ENCODE peak calls at places on chromosomes 16 and 17, in ten cellular contexts. P, M, S, E, F, Y, U, Q, L and D are unnamed samples.

GRCh38 chr16:81357711-81358270 is 43.0 kb downstream of the GAN start:
- DNase-seq in U (no peak), S (no peak), Y (no peak), M (no peak), F (no peak), P (no peak), E (no peak), Q (no peak), L (no peak), D (no peak)

GRCh38 chr17:28258347-28258887 is 60.6 kb upstream of the TMEM97 start:
- DNase-seq in E (no peak), Y (no peak), Q (no peak), U (peak; percentile 65), F (no peak), M (no peak), S (no peak), L (no peak), P (peak; percentile 40), D (no peak)

GRCh38 chr17:41492771-41493170 is 3.1 kb upstream of the KRT36 start:
- DNase-seq in E (no peak), Y (no peak), S (peak; percentile 61), L (no peak), F (no peak), U (no peak), M (peak; percentile 30), Q (no peak), P (peak; percentile 71), D (no peak)

GRCh38 chr17:34633351-34633750 is 54.0 kb downstream of the TMEM132E start:
- DNase-seq in Q (no peak), Y (no peak), S (no peak), E (no peak), L (no peak), M (no peak), U (no peak), P (no peak), F (no peak), D (no peak)

GRCh38 chr17:21282231-21282630 is 2.3 kb upstream of the MAP2K3 start:
- DNase-seq in Y (peak; percentile 92), E (no peak), L (no peak), U (no peak), S (no peak), M (no peak), P (no peak), Q (peak; percentile 92), F (peak; percentile 40), D (no peak)

GRCh38 chr16:68626557-68626956 is 18.6 kb upstream of the CDH3 start:
- DNase-seq in L (no peak), F (no peak), Q (no peak), Y (no peak), E (no peak), U (no peak), P (no peak), M (no peak), S (no peak), D (no peak)

GRCh38 chr17:81027591-81028505 is 7.1 kb upstream of the BAIAP2 start:
- DNase-seq in E (no peak), P (no peak), M (no peak), Q (no peak), L (no peak), F (peak; percentile 18), U (peak; percentile 50), Y (no peak), S (no peak), D (no peak)

GRCh38 chr16:47976609-47977180 is 179.1 kb downstream of the ABCC12 start:
- DNase-seq in P (no peak), M (no peak), Y (no peak), U (no peak), S (no peak), L (no peak), F (no peak), E (no peak), Q (no peak), D (no peak)

GRCh38 chr17:63275318-63275967 is 170.7 kb downstream of the CYB561 start:
- DNase-seq in F (no peak), P (no peak), S (no peak), L (no peak), E (no peak), Y (peak; percentile 81), Q (peak; percentile 97), U (no peak), M (no peak), D (peak; percentile 81)

GRCh38 chr16:85605051-85605911 is 7.8 kb upstream of the GSE1 start:
- DNase-seq in U (peak; percentile 72), S (no peak), E (no peak), Q (no peak), F (no peak), P (no peak), M (no peak), L (no peak), Y (no peak), D (no peak)

GRCh38 chr16:87468550-87468949 is 24.3 kb downstream of the ZCCHC14 start:
- DNase-seq in S (no peak), E (no peak), L (no peak), U (peak; percentile 57), F (peak; percentile 58), Y (no peak), P (no peak), Q (no peak), M (peak; percentile 33), D (no peak)

GRCh38 chr17:59680314-59680713 is 26.9 kb downstream of the PTRH2 start:
- DNase-seq in F (no peak), S (no peak), Q (no peak), U (no peak), P (no peak), L (no peak), M (no peak), E (no peak), Y (peak; percentile 13), D (no peak)

GRCh38 chr17:36493956-36494355 is 7.5 kb downstream of the ZNHIT3 start:
- DNase-seq in L (no peak), M (no peak), U (no peak), E (no peak), Y (no peak), F (no peak), S (no peak), Q (no peak), P (no peak), D (no peak)

GRCh38 chr17:81509048-81509686 is 3.4 kb downstream of the ACTG1 start:
- DNase-seq in Y (no peak), M (no peak), E (no peak), S (no peak), U (peak; percentile 35), L (no peak), F (no peak), P (peak; percentile 59), Q (peak; percentile 40), D (no peak)

GRCh38 chr16:168424-168823 is 2.6 kb downstream of the HBM start:
- DNase-seq in U (no peak), L (no peak), M (no peak), E (no peak), Q (no peak), Y (no peak), F (no peak), P (no peak), S (no peak), D (no peak)

GRCh38 chr17:30363715-30364202 is 15.0 kb upstream of the CPD start:
- DNase-seq in Y (peak; percentile 81), U (no peak), E (peak; percentile 91), S (no peak), Q (peak; percentile 99), P (no peak), F (no peak), M (no peak), L (no peak), D (peak; percentile 97)

DNA sequence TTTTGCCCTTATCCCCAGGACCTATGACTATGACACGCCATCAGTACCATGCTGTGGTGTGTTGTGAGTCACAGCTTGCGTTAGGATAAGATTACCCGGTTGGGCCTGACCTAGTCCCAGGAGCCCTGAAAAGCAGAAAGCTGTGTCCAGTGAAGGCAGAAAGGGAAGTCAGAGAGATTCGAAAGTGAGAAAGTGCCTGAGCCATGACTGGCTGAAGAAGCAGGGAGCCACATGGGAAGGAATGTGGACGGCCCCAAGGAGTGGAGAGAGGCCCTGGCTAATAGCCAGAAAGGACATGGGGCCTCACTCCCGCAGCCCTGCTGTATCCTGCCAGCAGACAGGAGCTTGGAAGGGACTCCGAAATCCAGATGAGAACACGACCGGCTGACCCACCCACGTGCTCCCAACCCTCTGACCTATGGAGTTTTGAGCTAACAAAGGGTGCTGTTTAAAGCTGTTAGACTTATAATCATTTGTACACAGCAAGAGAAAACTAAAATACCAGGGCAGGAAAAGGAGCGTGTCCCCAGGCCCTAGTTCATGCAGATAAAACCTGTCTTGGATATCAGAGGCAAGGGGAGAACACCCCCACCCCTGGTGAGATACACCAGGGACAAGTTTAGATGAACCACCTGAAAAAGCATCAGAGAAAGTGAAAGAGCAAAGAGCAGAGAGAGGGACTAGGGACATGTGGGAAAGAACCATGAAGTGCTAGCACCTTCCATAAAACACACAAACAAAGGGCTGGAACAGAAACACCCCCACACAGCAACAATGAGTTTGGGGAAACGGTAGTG is 115.3 kb downstream of the SLC39A11 start:
- DNase-seq in P (no peak), F (peak; percentile 61), M (peak; percentile 38), S (peak; percentile 55), E (no peak), L (no peak), Q (peak; percentile 33), U (peak; percentile 78), Y (peak; percentile 68), D (peak; percentile 89)
- H3K4me3 ChIP-seq in P (no peak overlapping the region), F (peak overlapping the region; percentile 32), M (no peak overlapping the region), S (no peak overlapping the region), E (no peak overlapping the region), L (no peak overlapping the region), Q (no peak overlapping the region), U (no peak overlapping the region), Y (no peak overlapping the region), D (peak overlapping the region; percentile 17)

GRCh38 chr16:89246903-89247733 is 29.6 kb downstream of the ZNF778 start:
- DNase-seq in Q (peak; percentile 67), P (peak; percentile 95), F (peak; percentile 88), S (peak; percentile 92), L (peak; percentile 87), M (peak; percentile 85), U (peak; percentile 94), Y (peak; percentile 65), E (peak; percentile 87), D (peak; percentile 86)
- H3K4me3 ChIP-seq in Q (peak overlapping the region; percentile 58), P (peak overlapping the region; percentile 38), F (peak overlapping the region; percentile 61), S (peak overlapping the region; percentile 34), L (peak overlapping the region; percentile 54), M (peak overlapping the region; percentile 70), U (peak overlapping the region; percentile 63), Y (peak overlapping the region; percentile 57), E (no peak overlapping the region), D (peak overlapping the region; percentile 42)

DNA sequence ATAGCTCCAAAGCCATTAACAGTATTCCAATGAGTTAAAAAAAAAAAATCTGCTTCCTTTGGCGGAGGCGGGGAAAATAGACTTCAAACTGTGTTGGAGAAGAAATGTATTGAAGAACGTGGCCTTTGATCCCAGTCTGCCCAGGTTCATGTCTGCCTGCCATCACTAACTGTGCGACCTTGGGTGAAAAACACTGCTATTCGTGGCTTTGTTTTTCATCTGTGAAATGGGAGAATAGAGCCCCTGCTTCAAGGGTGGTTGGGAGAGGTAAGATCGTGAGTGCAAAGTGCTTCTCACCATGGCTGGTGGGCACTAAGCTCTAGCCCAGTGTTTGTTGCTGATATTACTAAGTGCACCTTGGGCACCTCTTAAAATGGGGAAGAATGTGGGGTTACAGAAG is 69.5 kb downstream of the VPS35L start:
- DNase-seq in E (no peak), L (no peak), M (no peak), Y (no peak), Q (no peak), U (no peak), P (no peak), S (no peak), F (no peak), D (no peak)
- H3K4me3 ChIP-seq in E (no peak overlapping the region), L (no peak overlapping the region), M (no peak overlapping the region), Y (no peak overlapping the region), Q (no peak overlapping the region), U (no peak overlapping the region), P (no peak overlapping the region), S (no peak overlapping the region), F (no peak overlapping the region), D (no peak overlapping the region)

GRCh38 chr16:4539716-4540284 is 1.2 kb upstream of the CDIP1 start:
- DNase-seq in E (no peak), U (no peak), L (no peak), M (no peak), S (no peak), P (no peak), Q (no peak), Y (no peak), F (no peak), D (no peak)
- H3K4me3 ChIP-seq in E (no peak overlapping the region), U (no peak overlapping the region), L (no peak overlapping the region), M (no peak overlapping the region), S (no peak overlapping the region), P (no peak overlapping the region), Q (no peak overlapping the region), Y (no peak overlapping the region), F (no peak overlapping the region), D (no peak overlapping the region)